ENCODE peak calls at places on chromosomes 2 and 18, in eight cellular contexts. Y is body of pancreas, O is thyroid gland, Q is IMR-90, V is transverse colon, P is uterus, X is GM12892, T is tibial nerve. R is an unnamed sample.

GRCh38 chr2:28225472-28225915 is 167.2 kb upstream of the FOSL2 start:
- DNase-seq in Y (no peak), O (no peak), Q (no peak), V (no peak), P (no peak), X (no peak), T (no peak), R (no peak)

GRCh38 chr2:240985881-240986786 is 12.3 kb upstream of the SNED1 start:
- DNase-seq in Y (peak; percentile 9), O (peak; percentile 3), Q (no peak), V (peak; percentile 5), P (peak; percentile 20), X (no peak), T (no peak), R (no peak)

GRCh38 chr2:16321256-16321655 is 344.4 kb downstream of the CYRIA start:
- DNase-seq in Y (no peak), O (no peak), Q (no peak), V (no peak), P (no peak), X (no peak), T (no peak), R (no peak)

GRCh38 chr2:149989447-149990063 is 402.0 kb upstream of the MMADHC start:
- DNase-seq in Y (peak; percentile 24), O (peak; percentile 4), Q (peak; percentile 51), V (no peak), P (no peak), X (no peak), T (no peak), R (no peak)

GRCh38 chr2:120348134-120349103 is 2.5 kb downstream of the INHBB start:
- DNase-seq in Y (no peak), O (peak; percentile 34), Q (peak; percentile 11), V (no peak), P (no peak), X (no peak), T (no peak), R (no peak)

GRCh38 chr2:211259831-211260476 is 703.6 kb downstream of the CPS1 start:
- DNase-seq in Y (no peak), O (no peak), Q (no peak), V (no peak), P (no peak), X (no peak), T (no peak), R (no peak)

GRCh38 chr18:74896390-74896991 is 298.8 kb downstream of the ZNF407 start:
- DNase-seq in Y (peak; percentile 54), O (peak; percentile 67), Q (peak; percentile 12), V (peak; percentile 55), P (no peak), X (peak; percentile 7), T (no peak), R (peak; percentile 20)

GRCh38 chr2:218343591-218343990 is 13.1 kb upstream of the CATIP start:
- DNase-seq in Y (no peak), O (no peak), Q (peak; percentile 67), V (no peak), P (no peak), X (no peak), T (no peak), R (no peak)

GRCh38 chr2:95524195-95524594 is 39.6 kb upstream of the TRIM43B start:
- DNase-seq in Y (no peak), O (no peak), Q (no peak), V (no peak), P (no peak), X (no peak), T (no peak), R (no peak)

GRCh38 chr2:95531254-95531771 is 46.8 kb upstream of the TRIM43B start:
- DNase-seq in Y (no peak), O (peak; percentile 63), Q (no peak), V (no peak), P (no peak), X (no peak), T (no peak), R (no peak)

GRCh38 chr2:95525294-95526035 is 40.9 kb upstream of the TRIM43B start:
- DNase-seq in Y (peak; percentile 13), O (peak; percentile 44), Q (no peak), V (peak; percentile 45), P (no peak), X (no peak), T (no peak), R (no peak)

GRCh38 chr2:95530734-95531133 is 46.2 kb upstream of the TRIM43B start:
- DNase-seq in Y (no peak), O (no peak), Q (peak; percentile 88), V (no peak), P (no peak), X (peak; percentile 29), T (no peak), R (no peak)

DNA sequence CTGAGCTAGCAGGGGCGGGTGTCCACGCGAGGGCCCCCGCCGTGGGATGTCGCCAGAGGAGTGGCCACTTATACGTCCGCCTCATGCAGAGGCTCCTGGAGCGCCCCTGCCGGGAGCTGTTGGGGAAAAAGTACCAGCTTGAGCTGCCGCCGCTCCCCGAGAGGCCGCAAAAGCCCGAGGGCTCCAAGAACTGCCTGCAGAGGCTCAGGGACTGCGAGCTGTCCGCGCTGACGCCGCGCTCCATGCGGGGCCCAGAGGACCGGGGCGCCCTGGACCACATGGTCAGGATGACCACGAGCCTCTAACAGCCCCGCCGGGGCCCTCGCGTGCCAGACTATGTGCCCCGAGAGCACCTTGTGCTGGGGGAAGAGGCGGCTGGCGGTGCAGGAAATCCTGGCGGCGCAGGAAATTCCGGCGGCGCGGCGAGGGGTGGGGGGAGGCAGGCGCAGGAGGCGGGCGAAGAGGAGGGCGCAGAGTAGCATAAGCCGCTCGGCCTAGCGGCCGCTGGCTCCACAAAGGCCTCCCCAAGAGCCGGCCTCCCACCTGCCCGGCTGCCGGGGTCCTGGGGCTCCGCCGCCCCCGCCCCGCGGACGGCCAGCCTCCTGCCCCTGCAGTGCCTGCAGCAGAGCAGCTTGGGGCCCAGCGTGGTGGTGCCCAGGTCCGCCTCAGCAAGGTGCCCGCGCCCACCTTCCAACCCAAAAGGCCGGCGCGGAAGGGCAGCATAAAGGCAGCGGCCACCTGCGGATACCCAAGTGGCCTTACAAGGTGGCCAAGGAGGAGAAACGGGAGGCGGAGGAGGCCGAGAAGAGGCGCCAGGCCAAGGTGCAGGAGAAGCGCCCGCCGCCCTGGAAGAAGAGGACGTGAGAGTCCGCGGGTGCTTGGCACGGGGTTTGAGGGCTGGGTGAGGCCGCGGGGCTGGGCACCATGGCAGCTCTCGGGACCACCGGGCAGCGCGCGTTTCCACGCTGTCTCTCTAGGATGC is 42.1 kb upstream of the TRIM43B start:
- DNase-seq in Y (peak; percentile 71), O (peak; percentile 82), Q (peak; percentile 67), V (peak; percentile 74), P (peak; percentile 35), X (peak; percentile 52), T (peak; percentile 27), R (peak; percentile 50)
- TF ChIP-seq POLR2A in Y (peak; percentile 50), O (no peak), Q (no peak), V (peak; percentile 63), P (no peak), X (peak; percentile 57), T (no peak), R (no peak)

GRCh38 chr2:95206086-95206485 is 1.2 kb upstream of the ZNF892 start:
- DNase-seq in Y (no peak), O (no peak), Q (no peak), V (no peak), P (no peak), X (no peak), T (no peak), R (no peak)

GRCh38 chr2:95203911-95204310 is 3.4 kb upstream of the ZNF892 start:
- DNase-seq in Y (no peak), O (no peak), Q (no peak), V (no peak), P (no peak), X (no peak), T (no peak), R (no peak)

GRCh38 chr2:95208101-95208500 is 780 bp downstream of the ZNF892 start:
- DNase-seq in Y (no peak), O (no peak), Q (peak; percentile 13), V (no peak), P (no peak), X (no peak), T (no peak), R (no peak)

GRCh38 chr2:95204396-95204795 is 2.9 kb upstream of the ZNF892 start:
- DNase-seq in Y (no peak), O (no peak), Q (no peak), V (no peak), P (no peak), X (no peak), T (no peak), R (no peak)

GRCh38 chr2:95207111-95207961 is at the start of gene ZNF892:
- DNase-seq in Y (peak; percentile 93), O (peak; percentile 94), Q (peak; percentile 82), V (peak; percentile 94), P (peak; percentile 91), X (peak; percentile 92), T (peak; percentile 82), R (peak; percentile 87)
- TF ChIP-seq POLR2A in Y (peak; percentile 52), O (no peak), Q (peak; percentile 26), V (peak; percentile 35), P (peak; percentile 36), X (peak; percentile 60), T (no peak), R (peak; percentile 37)

GRCh38 chr18:50848038-50848437 is 28.2 kb upstream of the MRO start:
- DNase-seq in Y (no peak), O (peak; percentile 52), Q (no peak), V (no peak), P (no peak), X (no peak), T (no peak), R (no peak)

GRCh38 chr18:50844960-50845359 is 25.1 kb upstream of the MRO start:
- DNase-seq in Y (no peak), O (no peak), Q (no peak), V (no peak), P (no peak), X (no peak), T (no peak), R (no peak)

GRCh38 chr18:50847192-50847591 is 27.4 kb upstream of the MRO start:
- DNase-seq in Y (no peak), O (no peak), Q (peak; percentile 31), V (no peak), P (no peak), X (no peak), T (no peak), R (no peak)

GRCh38 chr18:50839996-50840395 is 20.2 kb upstream of the MRO start:
- DNase-seq in Y (no peak), O (no peak), Q (no peak), V (no peak), P (no peak), X (no peak), T (no peak), R (no peak)

DNA sequence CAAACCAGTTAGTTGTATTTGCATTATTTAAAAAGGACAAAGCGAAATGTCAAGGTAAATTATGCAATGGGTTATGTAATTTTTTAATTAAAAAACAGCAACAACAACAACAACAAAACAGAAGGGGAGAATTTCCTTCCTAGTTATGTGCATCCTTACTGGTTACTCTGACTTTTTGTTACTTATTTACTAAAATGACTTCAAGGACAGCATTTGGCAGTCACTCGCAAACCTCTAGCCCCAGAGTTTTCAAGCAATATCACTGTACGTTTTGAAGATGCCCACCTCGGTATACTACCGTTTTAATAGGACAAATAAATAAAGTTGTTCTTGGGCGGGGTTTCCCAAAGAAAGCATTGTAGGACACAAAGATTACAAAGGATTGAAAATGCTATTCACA is 24.7 kb upstream of the MRO start:
- DNase-seq in Y (no peak), O (no peak), Q (no peak), V (no peak), P (no peak), X (no peak), T (no peak), R (no peak)
- TF ChIP-seq POLR2A in Y (no peak), O (no peak), Q (no peak), V (no peak), P (no peak), X (no peak), T (no peak), R (no peak)

DNA sequence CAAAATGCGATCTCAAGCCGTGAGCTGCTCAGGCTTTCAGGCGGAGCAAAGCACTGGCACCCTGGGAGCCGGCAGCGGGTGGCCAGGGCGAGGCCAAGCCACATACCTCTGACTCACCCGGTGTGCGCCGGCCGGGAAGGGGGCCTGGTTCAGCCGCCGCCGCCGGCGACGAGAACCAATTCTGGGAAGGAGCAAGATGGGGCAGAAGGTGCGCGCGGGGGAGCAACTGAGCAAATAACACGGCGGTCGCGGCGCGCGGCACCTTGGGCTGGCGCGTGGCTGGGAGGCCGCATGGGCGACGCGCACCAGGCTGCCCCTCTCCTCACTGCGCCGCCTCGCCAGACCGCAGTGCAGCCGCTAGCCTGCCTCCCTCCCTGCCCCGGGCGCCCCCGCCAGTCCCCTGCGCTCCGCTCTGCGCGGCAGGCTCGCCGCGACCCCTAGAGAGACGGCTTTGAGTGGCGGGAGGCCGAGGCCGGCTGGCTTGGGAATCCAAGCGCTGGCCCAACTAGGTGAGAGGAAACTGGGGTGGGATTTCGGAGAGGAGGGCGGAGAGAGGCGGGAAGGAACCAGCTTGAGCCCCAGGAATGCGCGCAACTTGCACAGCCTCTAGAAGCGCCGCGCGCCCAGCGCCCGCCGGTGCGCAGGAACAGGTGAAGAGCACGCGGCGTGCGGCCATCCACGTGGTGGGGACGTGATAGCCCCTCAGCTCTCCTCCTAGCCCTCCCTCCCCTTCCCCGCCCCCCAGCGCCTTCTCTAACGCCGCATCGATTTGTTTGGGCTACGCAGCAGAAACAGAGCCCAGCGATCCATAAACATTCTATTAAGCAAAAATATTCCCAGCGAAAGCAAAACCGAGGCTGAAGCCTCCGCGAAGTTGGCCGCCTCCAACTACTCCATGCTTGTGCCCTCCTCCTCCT is 3.3 kb downstream of the NRP2 start:
- DNase-seq in Y (no peak), O (peak; percentile 62), Q (peak; percentile 67), V (no peak), P (peak; percentile 54), X (no peak), T (no peak), R (no peak)
- TF ChIP-seq POLR2A in Y (no peak), O (no peak), Q (peak; percentile 1), V (no peak), P (no peak), X (no peak), T (no peak), R (no peak)

R was measured in erythroblast.